ENCODE peak calls at places on chromosomes 6 and 20, in nine cellular contexts. One of them, this sample, is unnamed.

GRCh38 chr6:90197854-90198496 is 98.7 kb downstream of the BACH2 start:
- DNase-seq in NCI-H510A treated with DMSO at 0.1 percent for 48 hours: peak
- DNase-seq in tibial artery: no peak
- DNase-seq in uterus: no peak
- DNase-seq in WTC11: no peak
- DNase-seq in amniotic stem cell: no peak
- DNase-seq in Jurkat, Clone E6-1: no peak
- DNase-seq in cardiac muscle cell: peak
- DNase-seq in NCI-H748 treated with DMSO at 0.1 percent for 48 hours: no peak
- DNase-seq in this sample: no peak

GRCh38 chr6:157682856-157683481 is 140.1 kb upstream of the SNX9 start:
- DNase-seq in WTC11: no peak
- DNase-seq in NCI-H510A treated with DMSO at 0.1 percent for 48 hours: no peak
- DNase-seq in cardiac muscle cell: peak
- DNase-seq in NCI-H748 treated with DMSO at 0.1 percent for 48 hours: no peak
- DNase-seq in tibial artery: no peak
- DNase-seq in uterus: peak
- DNase-seq in Jurkat, Clone E6-1: no peak
- DNase-seq in amniotic stem cell: peak
- DNase-seq in this sample: peak

GRCh38 chr20:2845607-2846006 is 5.1 kb downstream of the VPS16 start:
- DNase-seq in WTC11: no peak
- DNase-seq in Jurkat, Clone E6-1: no peak
- DNase-seq in amniotic stem cell: no peak
- DNase-seq in NCI-H510A treated with DMSO at 0.1 percent for 48 hours: no peak
- DNase-seq in NCI-H748 treated with DMSO at 0.1 percent for 48 hours: no peak
- DNase-seq in tibial artery: no peak
- DNase-seq in uterus: no peak
- DNase-seq in cardiac muscle cell: no peak
- DNase-seq in this sample: no peak

GRCh38 chr6:139367810-139368321 is 6.6 kb downstream of the CITED2 start:
- DNase-seq in WTC11: peak
- DNase-seq in NCI-H510A treated with DMSO at 0.1 percent for 48 hours: no peak
- DNase-seq in Jurkat, Clone E6-1: no peak
- DNase-seq in amniotic stem cell: no peak
- DNase-seq in cardiac muscle cell: peak
- DNase-seq in uterus: no peak
- DNase-seq in tibial artery: no peak
- DNase-seq in NCI-H748 treated with DMSO at 0.1 percent for 48 hours: no peak
- DNase-seq in this sample: no peak

GRCh38 chr6:56842602-56843475 is 112.1 kb upstream of the BEND6 start:
- DNase-seq in uterus: peak
- DNase-seq in Jurkat, Clone E6-1: no peak
- DNase-seq in NCI-H748 treated with DMSO at 0.1 percent for 48 hours: peak
- DNase-seq in NCI-H510A treated with DMSO at 0.1 percent for 48 hours: peak
- DNase-seq in tibial artery: peak
- DNase-seq in WTC11: peak
- DNase-seq in amniotic stem cell: no peak
- DNase-seq in cardiac muscle cell: peak
- DNase-seq in this sample: peak

GRCh38 chr6:144844596-144844995 is 559.5 kb downstream of the UTRN start:
- DNase-seq in NCI-H748 treated with DMSO at 0.1 percent for 48 hours: no peak
- DNase-seq in NCI-H510A treated with DMSO at 0.1 percent for 48 hours: no peak
- DNase-seq in cardiac muscle cell: no peak
- DNase-seq in Jurkat, Clone E6-1: no peak
- DNase-seq in WTC11: no peak
- DNase-seq in uterus: no peak
- DNase-seq in tibial artery: no peak
- DNase-seq in amniotic stem cell: no peak
- DNase-seq in this sample: no peak

GRCh38 chr6:93350774-93351173 is 68.6 kb downstream of the EPHA7 start:
- DNase-seq in uterus: no peak
- DNase-seq in WTC11: no peak
- DNase-seq in Jurkat, Clone E6-1: no peak
- DNase-seq in cardiac muscle cell: no peak
- DNase-seq in tibial artery: no peak
- DNase-seq in NCI-H748 treated with DMSO at 0.1 percent for 48 hours: no peak
- DNase-seq in amniotic stem cell: no peak
- DNase-seq in NCI-H510A treated with DMSO at 0.1 percent for 48 hours: no peak
- DNase-seq in this sample: no peak

GRCh38 chr6:151154418-151154817 is 85.3 kb upstream of the AKAP12 start:
- DNase-seq in NCI-H748 treated with DMSO at 0.1 percent for 48 hours: no peak
- DNase-seq in WTC11: no peak
- DNase-seq in NCI-H510A treated with DMSO at 0.1 percent for 48 hours: no peak
- DNase-seq in amniotic stem cell: no peak
- DNase-seq in Jurkat, Clone E6-1: no peak
- DNase-seq in cardiac muscle cell: peak
- DNase-seq in uterus: no peak
- DNase-seq in tibial artery: peak
- DNase-seq in this sample: no peak

GRCh38 chr6:113672691-113673149 is 184.4 kb upstream of the MARCKS start:
- DNase-seq in WTC11: no peak
- DNase-seq in cardiac muscle cell: peak
- DNase-seq in NCI-H748 treated with DMSO at 0.1 percent for 48 hours: no peak
- DNase-seq in NCI-H510A treated with DMSO at 0.1 percent for 48 hours: no peak
- DNase-seq in uterus: peak
- DNase-seq in tibial artery: peak
- DNase-seq in Jurkat, Clone E6-1: no peak
- DNase-seq in amniotic stem cell: no peak
- DNase-seq in this sample: no peak

GRCh38 chr6:35808688-35809087 is 3.5 kb downstream of the LHFPL5 start:
- DNase-seq in WTC11: peak
- DNase-seq in NCI-H748 treated with DMSO at 0.1 percent for 48 hours: peak
- DNase-seq in uterus: no peak
- DNase-seq in amniotic stem cell: no peak
- DNase-seq in cardiac muscle cell: peak
- DNase-seq in NCI-H510A treated with DMSO at 0.1 percent for 48 hours: peak
- DNase-seq in Jurkat, Clone E6-1: no peak
- DNase-seq in tibial artery: no peak
- DNase-seq in this sample: peak

GRCh38 chr6:85157266-85157665 is 292.6 kb upstream of the NT5E start:
- DNase-seq in uterus: no peak
- DNase-seq in NCI-H748 treated with DMSO at 0.1 percent for 48 hours: no peak
- DNase-seq in amniotic stem cell: no peak
- DNase-seq in tibial artery: no peak
- DNase-seq in NCI-H510A treated with DMSO at 0.1 percent for 48 hours: no peak
- DNase-seq in Jurkat, Clone E6-1: no peak
- DNase-seq in cardiac muscle cell: no peak
- DNase-seq in WTC11: no peak
- DNase-seq in this sample: no peak

GRCh38 chr6:90610291-90610670 is 23.4 kb upstream of the MAP3K7 start:
- DNase-seq in cardiac muscle cell: peak
- DNase-seq in NCI-H748 treated with DMSO at 0.1 percent for 48 hours: peak
- DNase-seq in uterus: no peak
- DNase-seq in WTC11: no peak
- DNase-seq in Jurkat, Clone E6-1: no peak
- DNase-seq in amniotic stem cell: no peak
- DNase-seq in NCI-H510A treated with DMSO at 0.1 percent for 48 hours: no peak
- DNase-seq in tibial artery: no peak
- DNase-seq in this sample: no peak

GRCh38 chr6:155212616-155213380 is 51.0 kb upstream of the CLDN20 start:
- DNase-seq in NCI-H748 treated with DMSO at 0.1 percent for 48 hours: no peak
- DNase-seq in amniotic stem cell: no peak
- DNase-seq in tibial artery: no peak
- DNase-seq in cardiac muscle cell: no peak
- DNase-seq in NCI-H510A treated with DMSO at 0.1 percent for 48 hours: no peak
- DNase-seq in uterus: no peak
- DNase-seq in WTC11: no peak
- DNase-seq in Jurkat, Clone E6-1: no peak
- DNase-seq in this sample: peak

GRCh38 chr6:108767418-108768175 is 80.6 kb upstream of the ARMC2 start:
- DNase-seq in uterus: no peak
- DNase-seq in Jurkat, Clone E6-1: no peak
- DNase-seq in NCI-H748 treated with DMSO at 0.1 percent for 48 hours: no peak
- DNase-seq in cardiac muscle cell: no peak
- DNase-seq in amniotic stem cell: no peak
- DNase-seq in WTC11: no peak
- DNase-seq in tibial artery: no peak
- DNase-seq in NCI-H510A treated with DMSO at 0.1 percent for 48 hours: no peak
- DNase-seq in this sample: no peak

GRCh38 chr6:17656092-17656491 is 50.6 kb downstream of the NUP153 start:
- DNase-seq in WTC11: no peak
- DNase-seq in NCI-H510A treated with DMSO at 0.1 percent for 48 hours: no peak
- DNase-seq in cardiac muscle cell: peak
- DNase-seq in NCI-H748 treated with DMSO at 0.1 percent for 48 hours: no peak
- DNase-seq in Jurkat, Clone E6-1: no peak
- DNase-seq in uterus: no peak
- DNase-seq in amniotic stem cell: no peak
- DNase-seq in tibial artery: no peak
- DNase-seq in this sample: no peak

GRCh38 chr6:130697661-130698535 is 129.3 kb upstream of the SMLR1 start:
- DNase-seq in tibial artery: peak
- DNase-seq in amniotic stem cell: no peak
- DNase-seq in cardiac muscle cell: peak
- DNase-seq in uterus: peak
- DNase-seq in NCI-H748 treated with DMSO at 0.1 percent for 48 hours: no peak
- DNase-seq in WTC11: peak
- DNase-seq in NCI-H510A treated with DMSO at 0.1 percent for 48 hours: no peak
- DNase-seq in Jurkat, Clone E6-1: peak
- DNase-seq in this sample: peak

GRCh38 chr6:80789912-80790635 is 683.6 kb downstream of the BCKDHB start:
- DNase-seq in tibial artery: no peak
- DNase-seq in NCI-H510A treated with DMSO at 0.1 percent for 48 hours: no peak
- DNase-seq in NCI-H748 treated with DMSO at 0.1 percent for 48 hours: no peak
- DNase-seq in cardiac muscle cell: peak
- DNase-seq in Jurkat, Clone E6-1: no peak
- DNase-seq in amniotic stem cell: no peak
- DNase-seq in WTC11: no peak
- DNase-seq in uterus: no peak
- DNase-seq in this sample: peak

GRCh38 chr6:35049885-35050284 is 91.3 kb downstream of the TCP11 start:
- DNase-seq in amniotic stem cell: no peak
- DNase-seq in Jurkat, Clone E6-1: peak
- DNase-seq in cardiac muscle cell: peak
- DNase-seq in WTC11: no peak
- DNase-seq in tibial artery: peak
- DNase-seq in NCI-H748 treated with DMSO at 0.1 percent for 48 hours: no peak
- DNase-seq in uterus: no peak
- DNase-seq in NCI-H510A treated with DMSO at 0.1 percent for 48 hours: peak
- DNase-seq in this sample: no peak

GRCh38 chr6:169162968-169163903 is 90.4 kb downstream of the THBS2 start:
- DNase-seq in Jurkat, Clone E6-1: no peak
- DNase-seq in WTC11: no peak
- DNase-seq in NCI-H748 treated with DMSO at 0.1 percent for 48 hours: no peak
- DNase-seq in NCI-H510A treated with DMSO at 0.1 percent for 48 hours: no peak
- DNase-seq in amniotic stem cell: peak
- DNase-seq in uterus: no peak
- DNase-seq in cardiac muscle cell: peak
- DNase-seq in tibial artery: peak
- DNase-seq in this sample: peak

GRCh38 chr6:166640342-166641043 is 13.4 kb upstream of the RPS6KA2 start:
- DNase-seq in NCI-H748 treated with DMSO at 0.1 percent for 48 hours: no peak
- DNase-seq in tibial artery: peak
- DNase-seq in uterus: no peak
- DNase-seq in cardiac muscle cell: no peak
- DNase-seq in amniotic stem cell: no peak
- DNase-seq in NCI-H510A treated with DMSO at 0.1 percent for 48 hours: no peak
- DNase-seq in WTC11: no peak
- DNase-seq in Jurkat, Clone E6-1: no peak
- DNase-seq in this sample: no peak

GRCh38 chr6:159451051-159451450 is 242.0 kb downstream of the SOD2 start:
- DNase-seq in NCI-H748 treated with DMSO at 0.1 percent for 48 hours: no peak
- DNase-seq in WTC11: no peak
- DNase-seq in tibial artery: no peak
- DNase-seq in amniotic stem cell: peak
- DNase-seq in uterus: no peak
- DNase-seq in cardiac muscle cell: peak
- DNase-seq in NCI-H510A treated with DMSO at 0.1 percent for 48 hours: no peak
- DNase-seq in Jurkat, Clone E6-1: no peak
- DNase-seq in this sample: no peak

This sample was measured in PC-3.